ENCODE peak calls at places on chromosomes 1 and 21, in eight cellular contexts. Q is tibial artery, L is DND-41, W is astrocyte of the spinal cord, M is kidney, P is vagina, N is AG10803, F is A673. H is an unnamed sample.
A peak's percentile ranks its signal among the peaks of the same experiment; 100 is the strongest.

GRCh38 chr1:241834733-241835377 is 13.1 kb upstream of the EXO1 start:
- DNase-seq in Q (no peak), L (no peak), W (peak; percentile 69), M (no peak), P (no peak), N (peak; percentile 66), F (peak; percentile 39), H (peak; percentile 77)

GRCh38 chr21:41764558-41765392 is 2.1 kb downstream of the RIPK4 start:
- DNase-seq in Q (no peak), L (peak; percentile 55), W (no peak), M (peak; percentile 78), P (no peak), N (no peak), F (no peak), H (no peak)

GRCh38 chr1:34761776-34762307 is 2.3 kb downstream of the GJB4 start:
- DNase-seq in Q (no peak), L (no peak), W (no peak), M (peak; percentile 49), P (no peak), N (no peak), F (no peak), H (no peak)

GRCh38 chr1:41823453-41823852 is 95.3 kb downstream of the HIVEP3 start:
- DNase-seq in Q (no peak), L (no peak), W (no peak), M (no peak), P (no peak), N (peak; percentile 55), F (peak; percentile 43), H (no peak)

GRCh38 chr1:76871355-76871974 is 4.2 kb downstream of the ST6GALNAC5 start:
- DNase-seq in Q (no peak), L (no peak), W (no peak), M (no peak), P (no peak), N (no peak), F (no peak), H (no peak)

GRCh38 chr1:228968841-228969606 is 233.7 kb downstream of the RHOU start:
- DNase-seq in Q (no peak), L (no peak), W (no peak), M (no peak), P (peak; percentile 55), N (no peak), F (no peak), H (no peak)

GRCh38 chr1:91552091-91552490 is 51.4 kb downstream of the CDC7 start:
- DNase-seq in Q (no peak), L (no peak), W (no peak), M (no peak), P (no peak), N (peak; percentile 21), F (no peak), H (no peak)

GRCh38 chr1:95653598-95653997 is 419.6 kb downstream of the RWDD3 start:
- DNase-seq in Q (no peak), L (no peak), W (no peak), M (no peak), P (no peak), N (no peak), F (no peak), H (no peak)

GRCh38 chr1:4973341-4973740 is 318.9 kb downstream of the AJAP1 start:
- DNase-seq in Q (no peak), L (no peak), W (no peak), M (no peak), P (peak; percentile 70), N (no peak), F (no peak), H (no peak)

GRCh38 chr1:244010191-244010590 is 40.9 kb upstream of the ZBTB18 start:
- DNase-seq in Q (no peak), L (no peak), W (peak; percentile 2), M (no peak), P (no peak), N (no peak), F (no peak), H (no peak)

GRCh38 chr1:73839922-73840321 is 358.1 kb downstream of the LRRIQ3 start:
- DNase-seq in Q (no peak), L (peak; percentile 48), W (peak; percentile 4), M (no peak), P (no peak), N (peak; percentile 20), F (peak; percentile 43), H (peak; percentile 1)

GRCh38 chr1:39877231-39877778 is 6.0 kb downstream of the TRIT1 start:
- DNase-seq in Q (no peak), L (no peak), W (no peak), M (no peak), P (no peak), N (no peak), F (no peak), H (no peak)

GRCh38 chr1:226443439-226443838 is 35.5 kb upstream of the PARP1 start:
- DNase-seq in Q (no peak), L (no peak), W (peak; percentile 84), M (no peak), P (no peak), N (peak; percentile 67), F (peak; percentile 30), H (peak; percentile 74)

GRCh38 chr1:110616587-110616986 is 10.4 kb upstream of the KCNA2 start:
- DNase-seq in Q (no peak), L (peak; percentile 30), W (peak; percentile 5), M (no peak), P (no peak), N (no peak), F (peak; percentile 78), H (peak; percentile 42)

GRCh38 chr1:232921416-232921815 is 29.0 kb upstream of the NTPCR start:
- DNase-seq in Q (no peak), L (no peak), W (no peak), M (no peak), P (no peak), N (peak; percentile 80), F (no peak), H (no peak)

GRCh38 chr1:232923739-232924386 is 26.5 kb upstream of the NTPCR start:
- DNase-seq in Q (no peak), L (peak; percentile 89), W (peak; percentile 51), M (no peak), P (no peak), N (peak; percentile 47), F (no peak), H (no peak)

GRCh38 chr1:232925421-232926202 is 24.8 kb upstream of the NTPCR start:
- DNase-seq in Q (no peak), L (no peak), W (peak; percentile 19), M (no peak), P (no peak), N (peak; percentile 29), F (peak; percentile 59), H (no peak)

GRCh38 chr1:232917053-232917452 is 33.4 kb upstream of the NTPCR start:
- DNase-seq in Q (no peak), L (no peak), W (no peak), M (no peak), P (no peak), N (no peak), F (no peak), H (no peak)

GRCh38 chr1:232922475-232922874 is 27.9 kb upstream of the NTPCR start:
- DNase-seq in Q (no peak), L (no peak), W (peak; percentile 32), M (no peak), P (no peak), N (peak; percentile 84), F (peak; percentile 32), H (peak; percentile 7)
- TF ChIP-seq CTCF in Q (no peak), L (no peak), W (no peak), M (no peak), P (no peak), N (no peak), F (no peak), H (no peak)

GRCh38 chr1:2416403-2416802 is 4.0 kb upstream of the PEX10 start:
- DNase-seq in Q (no peak), L (peak; percentile 58), W (no peak), M (no peak), P (no peak), N (no peak), F (no peak), H (no peak)
- H3K4me3 ChIP-seq in Q (no peak overlapping the region), L (no peak overlapping the region), W (no peak overlapping the region), M (no peak overlapping the region), P (peak overlapping the region; percentile 14), N (no peak overlapping the region), F (no peak overlapping the region), H (no peak overlapping the region)

GRCh38 chr21:27366846-27367245 is 400.0 kb upstream of the ADAMTS5 start:
- DNase-seq in Q (no peak), L (no peak), W (no peak), M (no peak), P (no peak), N (no peak), F (no peak), H (no peak)

GRCh38 chr21:27359141-27359540 is 392.3 kb upstream of the ADAMTS5 start:
- DNase-seq in Q (no peak), L (no peak), W (peak; percentile 23), M (no peak), P (no peak), N (peak; percentile 88), F (no peak), H (peak; percentile 26)

GRCh38 chr21:27363719-27364479 is 397.0 kb upstream of the ADAMTS5 start:
- DNase-seq in Q (no peak), L (no peak), W (no peak), M (no peak), P (no peak), N (peak; percentile 31), F (no peak), H (peak; percentile 15)

GRCh38 chr21:27365394-27365793 is 398.5 kb upstream of the ADAMTS5 start:
- DNase-seq in Q (no peak), L (no peak), W (peak; percentile 37), M (no peak), P (no peak), N (peak; percentile 42), F (no peak), H (no peak)

DNA sequence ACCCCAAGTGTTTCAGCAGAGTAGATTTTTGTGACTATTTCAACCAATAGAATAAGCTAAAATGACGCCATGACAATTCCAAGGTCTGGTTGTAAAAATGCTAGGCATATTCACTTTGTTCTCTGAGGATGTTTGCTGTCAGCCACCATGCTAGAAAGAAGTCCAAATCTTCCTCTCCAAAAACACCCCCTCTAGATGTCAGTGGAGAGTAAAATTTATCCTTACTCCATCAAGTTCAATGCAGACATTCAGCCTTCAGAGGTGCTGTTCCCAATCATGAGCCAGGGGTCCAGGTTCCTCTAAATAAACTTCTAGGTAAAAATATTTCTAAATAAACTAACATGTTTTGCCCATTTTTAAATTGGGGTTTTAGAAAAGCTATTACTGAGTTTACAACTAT is 395.4 kb upstream of the ADAMTS5 start:
- DNase-seq in Q (no peak), L (no peak), W (no peak), M (no peak), P (no peak), N (no peak), F (no peak), H (no peak)
- TF ChIP-seq CTCF in Q (no peak), L (no peak), W (peak; percentile 14), M (no peak), P (no peak), N (peak; percentile 19), F (no peak), H (no peak)

DNA sequence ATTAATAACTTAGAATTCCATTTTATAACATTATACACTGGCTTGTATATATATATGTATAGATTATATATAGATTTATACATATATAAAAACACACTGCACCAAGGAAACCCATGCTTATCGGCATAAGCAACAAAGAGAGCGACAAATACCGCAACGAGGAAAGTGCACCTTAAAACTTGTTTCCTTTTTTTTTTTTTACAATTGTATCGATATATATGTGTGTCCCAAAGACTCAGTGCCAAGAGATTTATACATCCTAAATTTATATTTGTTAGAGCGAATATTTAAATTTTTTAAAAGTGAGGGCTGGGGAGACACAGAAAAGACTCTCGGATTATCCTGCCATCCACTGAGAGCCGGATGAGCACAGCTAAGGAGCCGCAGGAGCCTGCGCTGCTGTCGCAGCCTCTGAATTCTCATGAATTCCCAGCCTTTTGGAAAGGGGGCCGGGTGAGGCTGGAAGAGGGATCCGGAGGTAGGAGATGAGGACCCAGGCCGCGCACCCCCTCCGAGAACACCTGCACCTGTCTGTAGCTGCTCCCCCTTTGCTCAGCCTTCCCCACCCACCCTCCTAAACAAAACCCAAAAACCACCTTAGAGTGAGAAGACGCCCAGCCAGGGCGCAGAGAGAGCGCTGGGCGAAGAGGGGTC is 5.2 kb downstream of the DMRTA2 start:
- DNase-seq in Q (no peak), L (no peak), W (no peak), M (no peak), P (no peak), N (no peak), F (no peak), H (no peak)
- H3K4me3 ChIP-seq in Q (peak overlapping the region; percentile 47), L (no peak overlapping the region), W (no peak overlapping the region), M (no peak overlapping the region), P (peak overlapping the region; percentile 1), N (no peak overlapping the region), F (no peak overlapping the region), H (no peak overlapping the region)

H was measured in foreskin fibroblast.